ENCODE peak calls at places on chromosome 4, in seven cellular contexts. R, A, Z, F, U, M and E are unnamed samples.
A peak's percentile ranks its signal among the peaks of the same experiment; 100 is the strongest.

GRCh38 chr4:169189372-169189771 is 81.4 kb downstream of the SH3RF1 start:
- DNase-seq in R (no peak), A (no peak), Z (no peak), F (no peak), U (no peak), M (no peak), E (no peak)

GRCh38 chr4:26992657-26993361 is 132.2 kb downstream of the STIM2 start:
- DNase-seq in R (no peak), A (no peak), Z (peak; percentile 60), F (no peak), U (no peak), M (peak; percentile 89), E (no peak)

GRCh38 chr4:69689530-69690111 is 36.6 kb upstream of the UGT2A1 start:
- DNase-seq in R (no peak), A (peak; percentile 39), Z (peak; percentile 5), F (no peak), U (no peak), M (peak; percentile 36), E (no peak)

GRCh38 chr4:105619193-105619931 is 66.9 kb downstream of the ARHGEF38 start:
- DNase-seq in R (peak; percentile 96), A (no peak), Z (no peak), F (no peak), U (no peak), M (no peak), E (peak; percentile 85)

GRCh38 chr4:86521373-86521969 is 72.6 kb upstream of the PTPN13 start:
- DNase-seq in R (no peak), A (no peak), Z (no peak), F (no peak), U (no peak), M (no peak), E (no peak)

GRCh38 chr4:179272282-179272681 is 1830.0 kb upstream of the AGA start:
- DNase-seq in R (no peak), A (peak; percentile 45), Z (no peak), F (no peak), U (no peak), M (no peak), E (no peak)

GRCh38 chr4:772118-772517 is 53.8 kb downstream of the CPLX1 start:
- DNase-seq in R (no peak), A (no peak), Z (no peak), F (no peak), U (no peak), M (no peak), E (no peak)

GRCh38 chr4:136183513-136183912 is 1348.8 kb downstream of the PCDH18 start:
- DNase-seq in R (no peak), A (peak; percentile 14), Z (no peak), F (peak; percentile 39), U (peak; percentile 33), M (no peak), E (no peak)

GRCh38 chr4:94334962-94335361 is 7.7 kb downstream of the HPGDS start:
- DNase-seq in R (no peak), A (peak; percentile 15), Z (no peak), F (no peak), U (no peak), M (no peak), E (no peak)

GRCh38 chr4:59704621-59705020 is 1495.5 kb upstream of the ADGRL3 start:
- DNase-seq in R (no peak), A (no peak), Z (no peak), F (no peak), U (no peak), M (no peak), E (no peak)

GRCh38 chr4:173346074-173346473 is 11.9 kb upstream of the HMGB2 start:
- DNase-seq in R (no peak), A (no peak), Z (no peak), F (no peak), U (no peak), M (no peak), E (no peak)

GRCh38 chr4:94486372-94486801 is 34.6 kb downstream of the PDLIM5 start:
- DNase-seq in R (peak; percentile 77), A (no peak), Z (no peak), F (no peak), U (no peak), M (no peak), E (no peak)

GRCh38 chr4:153465583-153465921 is 608 bp upstream of the TMEM131L start:
- DNase-seq in R (peak; percentile 41), A (peak; percentile 63), Z (no peak), F (peak; percentile 41), U (no peak), M (peak; percentile 85), E (peak; percentile 71)

GRCh38 chr4:185238261-185238681 is 28.9 kb downstream of the SNX25 start:
- DNase-seq in R (no peak), A (no peak), Z (no peak), F (no peak), U (no peak), M (no peak), E (no peak)

GRCh38 chr4:54099959-54100606 is at the start of gene GSX2:
- DNase-seq in R (no peak), A (peak; percentile 62), Z (no peak), F (peak; percentile 40), U (peak; percentile 53), M (no peak), E (peak; percentile 53)

GRCh38 chr4:64166365-64166764 is 242.9 kb downstream of the TECRL start:
- DNase-seq in R (no peak), A (no peak), Z (no peak), F (no peak), U (no peak), M (no peak), E (no peak)

GRCh38 chr4:133377286-133377685 is 228.2 kb downstream of the PCDH10 start:
- DNase-seq in R (no peak), A (peak; percentile 18), Z (no peak), F (peak; percentile 11), U (peak; percentile 45), M (no peak), E (no peak)

GRCh38 chr4:98566491-98567008 is 91.9 kb downstream of the TSPAN5 start:
- DNase-seq in R (no peak), A (no peak), Z (no peak), F (no peak), U (no peak), M (no peak), E (no peak)

GRCh38 chr4:163109967-163110366 is 56.7 kb downstream of the NAF1 start:
- DNase-seq in R (no peak), A (peak; percentile 2), Z (no peak), F (no peak), U (no peak), M (no peak), E (no peak)

GRCh38 chr4:163110442-163110841 is 56.2 kb downstream of the NAF1 start:
- DNase-seq in R (no peak), A (no peak), Z (no peak), F (no peak), U (no peak), M (no peak), E (no peak)

GRCh38 chr4:163111588-163111987 is 55.1 kb downstream of the NAF1 start:
- DNase-seq in R (no peak), A (peak; percentile 66), Z (no peak), F (no peak), U (no peak), M (no peak), E (no peak)

GRCh38 chr4:163108614-163109013 is 58.1 kb downstream of the NAF1 start:
- DNase-seq in R (no peak), A (no peak), Z (no peak), F (no peak), U (no peak), M (no peak), E (no peak)

GRCh38 chr4:163107754-163108153 is 58.9 kb downstream of the NAF1 start:
- DNase-seq in R (no peak), A (peak; percentile 14), Z (peak; percentile 13), F (no peak), U (no peak), M (no peak), E (no peak)
- TF ChIP-seq CTCF in R (no peak), A (peak; percentile 64), Z (peak; percentile 38), F (no peak), U (peak; percentile 53), M (peak; percentile 69), E (peak; percentile 33)

GRCh38 chr4:14566518-14566917 is 435.8 kb upstream of the CPEB2 start:
- DNase-seq in R (no peak), A (no peak), Z (no peak), F (no peak), U (no peak), M (no peak), E (no peak)
- TF ChIP-seq CTCF in R (no peak), A (no peak), Z (no peak), F (no peak), U (no peak), M (no peak), E (no peak)

GRCh38 chr4:61468091-61468720 is 268.1 kb downstream of the ADGRL3 start:
- DNase-seq in R (no peak), A (peak; percentile 11), Z (no peak), F (no peak), U (no peak), M (no peak), E (no peak)
- TF ChIP-seq CTCF in R (no peak), A (no peak), Z (no peak), F (no peak), U (no peak), M (no peak), E (no peak)

GRCh38 chr4:23365086-23365485 is 524.8 kb downstream of the PPARGC1A start:
- DNase-seq in R (no peak), A (no peak), Z (no peak), F (no peak), U (no peak), M (no peak), E (no peak)

GRCh38 chr4:23366207-23366906 is 523.5 kb downstream of the PPARGC1A start:
- DNase-seq in R (no peak), A (no peak), Z (no peak), F (no peak), U (no peak), M (no peak), E (no peak)

GRCh38 chr4:23364167-23364566 is 525.7 kb downstream of the PPARGC1A start:
- DNase-seq in R (no peak), A (no peak), Z (no peak), F (no peak), U (no peak), M (no peak), E (no peak)

GRCh38 chr4:23369331-23369730 is 520.5 kb downstream of the PPARGC1A start:
- DNase-seq in R (no peak), A (peak; percentile 45), Z (no peak), F (peak; percentile 29), U (peak; percentile 46), M (no peak), E (no peak)

GRCh38 chr4:23368081-23368697 is 521.7 kb downstream of the PPARGC1A start:
- DNase-seq in R (peak; percentile 33), A (peak; percentile 84), Z (no peak), F (peak; percentile 72), U (peak; percentile 75), M (no peak), E (no peak)
- TF ChIP-seq CTCF in R (no peak), A (peak; percentile 79), Z (no peak), F (peak; percentile 56), U (peak; percentile 78), M (peak; percentile 46), E (peak; percentile 27)

DNA sequence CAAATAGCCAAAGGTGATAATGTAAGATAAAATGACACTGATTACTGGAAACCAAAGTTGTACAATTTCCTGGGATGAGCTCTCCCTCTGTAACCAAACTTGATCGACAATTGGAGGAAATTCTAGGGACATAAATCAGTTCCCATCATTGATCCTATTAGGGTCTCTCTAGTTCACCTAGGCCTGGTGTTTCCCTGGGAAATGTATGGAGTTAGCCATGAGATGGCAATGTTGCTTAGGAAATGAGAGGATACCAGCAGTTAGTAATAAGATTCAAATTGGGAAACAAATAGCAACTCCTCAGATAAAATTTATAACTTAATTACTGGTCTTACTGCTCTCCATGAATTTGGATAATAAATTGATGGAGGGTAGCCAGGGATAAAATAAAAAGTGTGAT is 52.2 kb downstream of the SPATA18 start:
- DNase-seq in R (no peak), A (peak; percentile 69), Z (no peak), F (no peak), U (no peak), M (no peak), E (no peak)
- TF ChIP-seq CTCF in R (no peak), A (peak; percentile 69), Z (no peak), F (no peak), U (peak; percentile 76), M (peak; percentile 10), E (no peak)